ENCODE peak calls at places on chromosomes 5 and 9, in seven cellular contexts. One of them, this sample, is unnamed.

GRCh38 chr9:79883073-79883645 is 311.4 kb downstream of the TLE4 start:
- DNase-seq in WTC11: no peak
- DNase-seq in fibroblast of gingiva: no peak
- DNase-seq in stimulated activated CD4-positive, alpha-beta T cell treated with anti-CD3 and anti-CD28 coated beads, Interleukin-4, amount 100 ng/mL, for 4 hours: peak; percentile 22
- DNase-seq in globus pallidus: no peak
- DNase-seq in RCC 7860: no peak
- DNase-seq in hypothalamus: no peak
- DNase-seq in this sample: no peak

GRCh38 chr5:180126716-180127681 is 55.4 kb upstream of the RNF130 start:
- DNase-seq in fibroblast of gingiva: no peak
- DNase-seq in RCC 7860: no peak
- DNase-seq in stimulated activated CD4-positive, alpha-beta T cell treated with anti-CD3 and anti-CD28 coated beads, Interleukin-4, amount 100 ng/mL, for 4 hours: no peak
- DNase-seq in hypothalamus: no peak
- DNase-seq in WTC11: peak; percentile 69
- DNase-seq in globus pallidus: no peak
- DNase-seq in this sample: peak; percentile 72

GRCh38 chr9:110923601-110924000 is 114.7 kb downstream of the LPAR1 start:
- DNase-seq in WTC11: no peak
- DNase-seq in hypothalamus: no peak
- DNase-seq in globus pallidus: no peak
- DNase-seq in stimulated activated CD4-positive, alpha-beta T cell treated with anti-CD3 and anti-CD28 coated beads, Interleukin-4, amount 100 ng/mL, for 4 hours: no peak
- DNase-seq in fibroblast of gingiva: peak; percentile 58
- DNase-seq in RCC 7860: no peak
- DNase-seq in this sample: no peak

GRCh38 chr5:14492341-14492964 is 89.1 kb upstream of the OTULINL start:
- DNase-seq in WTC11: no peak
- DNase-seq in hypothalamus: no peak
- DNase-seq in RCC 7860: no peak
- DNase-seq in stimulated activated CD4-positive, alpha-beta T cell treated with anti-CD3 and anti-CD28 coated beads, Interleukin-4, amount 100 ng/mL, for 4 hours: no peak
- DNase-seq in globus pallidus: no peak
- DNase-seq in fibroblast of gingiva: no peak
- DNase-seq in this sample: no peak

GRCh38 chr5:63877961-63878360 is 84.3 kb downstream of the HTR1A start:
- DNase-seq in WTC11: no peak
- DNase-seq in stimulated activated CD4-positive, alpha-beta T cell treated with anti-CD3 and anti-CD28 coated beads, Interleukin-4, amount 100 ng/mL, for 4 hours: no peak
- DNase-seq in hypothalamus: no peak
- DNase-seq in RCC 7860: no peak
- DNase-seq in globus pallidus: no peak
- DNase-seq in fibroblast of gingiva: no peak
- DNase-seq in this sample: no peak

GRCh38 chr9:108552459-108553040 is 303.2 kb downstream of the ACTL7B start:
- DNase-seq in globus pallidus: no peak
- DNase-seq in fibroblast of gingiva: no peak
- DNase-seq in RCC 7860: no peak
- DNase-seq in WTC11: no peak
- DNase-seq in hypothalamus: no peak
- DNase-seq in stimulated activated CD4-positive, alpha-beta T cell treated with anti-CD3 and anti-CD28 coated beads, Interleukin-4, amount 100 ng/mL, for 4 hours: no peak
- DNase-seq in this sample: no peak

GRCh38 chr5:78718827-78719226 is 70.3 kb upstream of the LHFPL2 start:
- DNase-seq in fibroblast of gingiva: no peak
- DNase-seq in WTC11: no peak
- DNase-seq in hypothalamus: no peak
- DNase-seq in stimulated activated CD4-positive, alpha-beta T cell treated with anti-CD3 and anti-CD28 coated beads, Interleukin-4, amount 100 ng/mL, for 4 hours: no peak
- DNase-seq in globus pallidus: no peak
- DNase-seq in RCC 7860: no peak
- DNase-seq in this sample: no peak

GRCh38 chr5:111224561-111224989 is 391 bp downstream of the CAMK4 start:
- DNase-seq in RCC 7860: no peak
- DNase-seq in WTC11: no peak
- DNase-seq in stimulated activated CD4-positive, alpha-beta T cell treated with anti-CD3 and anti-CD28 coated beads, Interleukin-4, amount 100 ng/mL, for 4 hours: no peak
- DNase-seq in globus pallidus: peak; percentile 5
- DNase-seq in hypothalamus: no peak
- DNase-seq in fibroblast of gingiva: no peak
- DNase-seq in this sample: no peak

GRCh38 chr9:33222031-33222430 is 17.9 kb upstream of the SPINK4 start:
- DNase-seq in stimulated activated CD4-positive, alpha-beta T cell treated with anti-CD3 and anti-CD28 coated beads, Interleukin-4, amount 100 ng/mL, for 4 hours: no peak
- DNase-seq in globus pallidus: no peak
- DNase-seq in RCC 7860: no peak
- DNase-seq in WTC11: no peak
- DNase-seq in fibroblast of gingiva: no peak
- DNase-seq in hypothalamus: no peak
- DNase-seq in this sample: no peak

GRCh38 chr5:122844136-122844915 is 1.1 kb upstream of the SNX24 start:
- DNase-seq in hypothalamus: no peak
- DNase-seq in globus pallidus: no peak
- DNase-seq in stimulated activated CD4-positive, alpha-beta T cell treated with anti-CD3 and anti-CD28 coated beads, Interleukin-4, amount 100 ng/mL, for 4 hours: no peak
- DNase-seq in RCC 7860: no peak
- DNase-seq in fibroblast of gingiva: no peak
- DNase-seq in WTC11: no peak
- DNase-seq in this sample: no peak

GRCh38 chr9:123851851-123852250 is 78.1 kb downstream of the DENND1A start:
- DNase-seq in globus pallidus: no peak
- DNase-seq in WTC11: peak; percentile 33
- DNase-seq in hypothalamus: no peak
- DNase-seq in RCC 7860: no peak
- DNase-seq in fibroblast of gingiva: no peak
- DNase-seq in stimulated activated CD4-positive, alpha-beta T cell treated with anti-CD3 and anti-CD28 coated beads, Interleukin-4, amount 100 ng/mL, for 4 hours: no peak
- DNase-seq in this sample: no peak

GRCh38 chr9:71761938-71762353 is 6.4 kb downstream of the CEMIP2 start:
- DNase-seq in WTC11: no peak
- DNase-seq in hypothalamus: no peak
- DNase-seq in globus pallidus: no peak
- DNase-seq in stimulated activated CD4-positive, alpha-beta T cell treated with anti-CD3 and anti-CD28 coated beads, Interleukin-4, amount 100 ng/mL, for 4 hours: no peak
- DNase-seq in RCC 7860: no peak
- DNase-seq in fibroblast of gingiva: no peak
- DNase-seq in this sample: no peak

GRCh38 chr9:75712690-75713089 is 177.8 kb upstream of the PCSK5 start:
- DNase-seq in globus pallidus: no peak
- DNase-seq in stimulated activated CD4-positive, alpha-beta T cell treated with anti-CD3 and anti-CD28 coated beads, Interleukin-4, amount 100 ng/mL, for 4 hours: no peak
- DNase-seq in fibroblast of gingiva: no peak
- DNase-seq in hypothalamus: no peak
- DNase-seq in WTC11: no peak
- DNase-seq in RCC 7860: no peak
- DNase-seq in this sample: no peak

GRCh38 chr5:117803533-117803932 is 1184.8 kb downstream of the DTWD2 start:
- DNase-seq in fibroblast of gingiva: peak; percentile 79
- DNase-seq in hypothalamus: no peak
- DNase-seq in globus pallidus: no peak
- DNase-seq in RCC 7860: no peak
- DNase-seq in WTC11: no peak
- DNase-seq in stimulated activated CD4-positive, alpha-beta T cell treated with anti-CD3 and anti-CD28 coated beads, Interleukin-4, amount 100 ng/mL, for 4 hours: no peak
- DNase-seq in this sample: no peak

GRCh38 chr5:150567031-150567680 is 59.2 kb downstream of the NDST1 start:
- DNase-seq in hypothalamus: no peak
- DNase-seq in RCC 7860: peak; percentile 12
- DNase-seq in fibroblast of gingiva: peak; percentile 89
- DNase-seq in WTC11: no peak
- DNase-seq in globus pallidus: no peak
- DNase-seq in stimulated activated CD4-positive, alpha-beta T cell treated with anti-CD3 and anti-CD28 coated beads, Interleukin-4, amount 100 ng/mL, for 4 hours: no peak
- DNase-seq in this sample: no peak

GRCh38 chr5:74631088-74631960 is 9.2 kb downstream of the ENC1 start:
- DNase-seq in RCC 7860: peak; percentile 66
- DNase-seq in hypothalamus: no peak
- DNase-seq in fibroblast of gingiva: no peak
- DNase-seq in globus pallidus: no peak
- DNase-seq in stimulated activated CD4-positive, alpha-beta T cell treated with anti-CD3 and anti-CD28 coated beads, Interleukin-4, amount 100 ng/mL, for 4 hours: peak; percentile 17
- DNase-seq in WTC11: no peak
- DNase-seq in this sample: no peak

GRCh38 chr9:128683340-128684064 is 5.5 kb upstream of the SET start:
- DNase-seq in globus pallidus: no peak
- DNase-seq in stimulated activated CD4-positive, alpha-beta T cell treated with anti-CD3 and anti-CD28 coated beads, Interleukin-4, amount 100 ng/mL, for 4 hours: no peak
- DNase-seq in RCC 7860: peak; percentile 33
- DNase-seq in WTC11: peak; percentile 91
- DNase-seq in hypothalamus: no peak
- DNase-seq in fibroblast of gingiva: peak; percentile 76
- DNase-seq in this sample: no peak

GRCh38 chr9:116646661-116647514 is 40.2 kb upstream of the TRIM32 start:
- DNase-seq in fibroblast of gingiva: peak; percentile 15
- DNase-seq in WTC11: no peak
- DNase-seq in stimulated activated CD4-positive, alpha-beta T cell treated with anti-CD3 and anti-CD28 coated beads, Interleukin-4, amount 100 ng/mL, for 4 hours: no peak
- DNase-seq in RCC 7860: no peak
- DNase-seq in hypothalamus: no peak
- DNase-seq in globus pallidus: peak; percentile 47
- DNase-seq in this sample: peak; percentile 14

GRCh38 chr5:154010660-154011059 is 28.1 kb downstream of the FAM114A2 start:
- DNase-seq in fibroblast of gingiva: no peak
- DNase-seq in globus pallidus: no peak
- DNase-seq in stimulated activated CD4-positive, alpha-beta T cell treated with anti-CD3 and anti-CD28 coated beads, Interleukin-4, amount 100 ng/mL, for 4 hours: no peak
- DNase-seq in hypothalamus: no peak
- DNase-seq in WTC11: no peak
- DNase-seq in RCC 7860: no peak
- DNase-seq in this sample: no peak

GRCh38 chr5:124748687-124749594 is 2.5 kb upstream of the ZNF608 start:
- DNase-seq in RCC 7860: peak; percentile 95
- DNase-seq in WTC11: peak; percentile 65
- DNase-seq in fibroblast of gingiva: peak; percentile 85
- DNase-seq in hypothalamus: peak; percentile 82
- DNase-seq in globus pallidus: peak; percentile 97
- DNase-seq in stimulated activated CD4-positive, alpha-beta T cell treated with anti-CD3 and anti-CD28 coated beads, Interleukin-4, amount 100 ng/mL, for 4 hours: no peak
- DNase-seq in this sample: peak; percentile 55

GRCh38 chr5:74873525-74874249 is 7.5 kb upstream of the FAM169A start:
- DNase-seq in WTC11: no peak
- DNase-seq in hypothalamus: no peak
- DNase-seq in fibroblast of gingiva: no peak
- DNase-seq in globus pallidus: no peak
- DNase-seq in stimulated activated CD4-positive, alpha-beta T cell treated with anti-CD3 and anti-CD28 coated beads, Interleukin-4, amount 100 ng/mL, for 4 hours: no peak
- DNase-seq in RCC 7860: no peak
- DNase-seq in this sample: no peak

GRCh38 chr5:68139601-68140441 is 75.7 kb upstream of the PIK3R1 start:
- DNase-seq in stimulated activated CD4-positive, alpha-beta T cell treated with anti-CD3 and anti-CD28 coated beads, Interleukin-4, amount 100 ng/mL, for 4 hours: no peak
- DNase-seq in fibroblast of gingiva: no peak
- DNase-seq in hypothalamus: no peak
- DNase-seq in globus pallidus: no peak
- DNase-seq in WTC11: no peak
- DNase-seq in RCC 7860: no peak
- DNase-seq in this sample: no peak

GRCh38 chr9:12775963-12776774 is 1.3 kb downstream of the LURAP1L start:
- DNase-seq in WTC11: peak; percentile 79
- DNase-seq in hypothalamus: peak; percentile 75
- DNase-seq in RCC 7860: peak; percentile 73
- DNase-seq in stimulated activated CD4-positive, alpha-beta T cell treated with anti-CD3 and anti-CD28 coated beads, Interleukin-4, amount 100 ng/mL, for 4 hours: no peak
- DNase-seq in globus pallidus: peak; percentile 94
- DNase-seq in fibroblast of gingiva: peak; percentile 92
- DNase-seq in this sample: peak; percentile 54

GRCh38 chr5:169901896-169902295 is 78.4 kb downstream of the INSYN2B start:
- DNase-seq in RCC 7860: no peak
- DNase-seq in WTC11: no peak
- DNase-seq in hypothalamus: no peak
- DNase-seq in stimulated activated CD4-positive, alpha-beta T cell treated with anti-CD3 and anti-CD28 coated beads, Interleukin-4, amount 100 ng/mL, for 4 hours: no peak
- DNase-seq in fibroblast of gingiva: no peak
- DNase-seq in globus pallidus: no peak
- DNase-seq in this sample: no peak

GRCh38 chr5:176847155-176847554 is 36.8 kb downstream of the UNC5A start:
- DNase-seq in stimulated activated CD4-positive, alpha-beta T cell treated with anti-CD3 and anti-CD28 coated beads, Interleukin-4, amount 100 ng/mL, for 4 hours: no peak
- DNase-seq in hypothalamus: no peak
- DNase-seq in WTC11: no peak
- DNase-seq in fibroblast of gingiva: no peak
- DNase-seq in globus pallidus: no peak
- DNase-seq in RCC 7860: no peak
- DNase-seq in this sample: no peak

GRCh38 chr9:110340306-110340705 is 2.6 kb upstream of the TXNDC8 start:
- DNase-seq in fibroblast of gingiva: peak; percentile 9
- DNase-seq in hypothalamus: no peak
- DNase-seq in globus pallidus: peak; percentile 38
- DNase-seq in WTC11: peak; percentile 20
- DNase-seq in RCC 7860: no peak
- DNase-seq in stimulated activated CD4-positive, alpha-beta T cell treated with anti-CD3 and anti-CD28 coated beads, Interleukin-4, amount 100 ng/mL, for 4 hours: no peak
- DNase-seq in this sample: no peak

GRCh38 chr5:124057161-124057814 is 545.3 kb downstream of the CSNK1G3 start:
- DNase-seq in WTC11: no peak
- DNase-seq in stimulated activated CD4-positive, alpha-beta T cell treated with anti-CD3 and anti-CD28 coated beads, Interleukin-4, amount 100 ng/mL, for 4 hours: no peak
- DNase-seq in hypothalamus: no peak
- DNase-seq in RCC 7860: no peak
- DNase-seq in globus pallidus: peak; percentile 61
- DNase-seq in fibroblast of gingiva: no peak
- DNase-seq in this sample: no peak